ENCODE peak calls at places on chromosomes 7 and 10, in six cellular contexts. M is activated T-helper 1 cell treated with Interleukin-2 at 50 U/mL for 16 hours, Z is DMS53, D is AML-193, J is aorta, N is WERI-Rb-1. I is an unnamed sample.

GRCh38 chr10:34802692-34803091 is 12.4 kb downstream of the PARD3 start:
- DNase-seq in M (no peak), D (no peak), J (no peak), N (no peak), Z (no peak), I (no peak)

GRCh38 chr7:120052884-120053382 is 220.0 kb upstream of the KCND2 start:
- DNase-seq in M (no peak), Z (no peak), D (no peak), N (no peak), J (no peak), I (peak)

GRCh38 chr7:74627699-74628411 is 29.7 kb upstream of the GTF2I start:
- DNase-seq in M (no peak), N (peak), Z (peak), J (no peak), D (no peak), I (no peak)

GRCh38 chr7:93461350-93461749 is 113.2 kb downstream of the CALCR start:
- DNase-seq in N (peak), J (no peak), D (no peak), Z (peak), M (no peak), I (no peak)

GRCh38 chr10:30055094-30055701 is 4.2 kb downstream of the JCAD start:
- DNase-seq in Z (no peak), D (no peak), J (no peak), N (no peak), M (no peak), I (no peak)

GRCh38 chr7:120110169-120110568 is 162.8 kb upstream of the KCND2 start:
- DNase-seq in J (no peak), N (no peak), M (no peak), D (no peak), Z (peak), I (no peak)

GRCh38 chr10:33917069-33917468 is 582.6 kb upstream of the NRP1 start:
- DNase-seq in M (no peak), Z (no peak), N (no peak), J (no peak), D (no peak), I (no peak)

GRCh38 chr10:118980135-118980865 is 49.2 kb upstream of the NANOS1 start:
- DNase-seq in N (no peak), Z (no peak), J (no peak), D (no peak), M (no peak), I (peak)

GRCh38 chr7:81618400-81619014 is 151.3 kb downstream of the HGF start:
- DNase-seq in M (no peak), J (no peak), Z (peak), D (no peak), N (no peak), I (no peak)

GRCh38 chr7:101243786-101244384 is 996 bp downstream of the FIS1 start:
- DNase-seq in N (peak), D (no peak), Z (peak), M (no peak), J (no peak), I (no peak)

GRCh38 chr7:106462365-106462859 is 177.6 kb upstream of the NAMPT start:
- DNase-seq in M (no peak), N (no peak), J (no peak), Z (peak), D (peak), I (no peak)

GRCh38 chr10:94183666-94184264 is 179.0 kb downstream of the NOC3L start:
- DNase-seq in N (no peak), Z (no peak), J (no peak), M (no peak), D (no peak), I (no peak)

GRCh38 chr10:110268931-110269640 is 35.6 kb downstream of the SMNDC1 start:
- DNase-seq in N (no peak), J (no peak), M (no peak), Z (no peak), D (no peak), I (no peak)

GRCh38 chr7:5549096-5549896 is 125.7 kb upstream of the TNRC18 start:
- DNase-seq in Z (peak), D (no peak), N (no peak), J (peak), M (no peak), I (no peak)

GRCh38 chr7:47542051-47542450 is 39.9 kb downstream of the TNS3 start:
- DNase-seq in N (no peak), Z (no peak), J (peak), D (no peak), M (no peak), I (no peak)

GRCh38 chr7:101232141-101232821 is 5.3 kb downstream of the CLDN15 start:
- DNase-seq in M (no peak), J (no peak), N (no peak), D (no peak), Z (peak), I (no peak)

GRCh38 chr7:69837387-69838068 is 239.3 kb downstream of the AUTS2 start:
- DNase-seq in Z (no peak), D (no peak), M (no peak), J (no peak), N (no peak), I (no peak)

GRCh38 chr7:97847791-97848190 is 24.4 kb downstream of the ASNS start:
- DNase-seq in Z (no peak), N (no peak), J (no peak), M (no peak), D (no peak), I (no peak)

GRCh38 chr10:60350400-60350799 is 39.3 kb downstream of the ANK3 start:
- DNase-seq in D (no peak), M (no peak), J (no peak), Z (no peak), N (no peak), I (no peak)